ENCODE peak calls at places on chromosomes 7 and 10, in eight cellular contexts. U, X, A, N, L, T, M and J are unnamed samples.
A peak's percentile ranks its signal among the peaks of the same experiment; 100 is the strongest.

GRCh38 chr7:21412953-21413352 is 14.9 kb upstream of the SP4 start:
- DNase-seq in U (no peak), X (no peak), M (no peak), N (no peak), L (no peak), T (no peak), A (no peak), J (no peak)

GRCh38 chr10:5284311-5285057 is 80.3 kb upstream of the UCN3 start:
- DNase-seq in A (peak; percentile 77), X (no peak), M (no peak), N (no peak), L (no peak), U (peak; percentile 23), T (peak; percentile 41), J (no peak)

GRCh38 chr10:44205072-44205471 is 179.8 kb downstream of the CXCL12 start:
- DNase-seq in L (no peak), U (no peak), M (no peak), A (no peak), X (no peak), T (no peak), N (no peak), J (no peak)

GRCh38 chr7:2759736-2760097 is 71.7 kb downstream of the AMZ1 start:
- DNase-seq in M (peak; percentile 41), T (no peak), N (no peak), X (no peak), L (no peak), A (no peak), U (no peak), J (no peak)

GRCh38 chr7:139739863-139740597 is 37.8 kb downstream of the HIPK2 start:
- DNase-seq in X (no peak), A (no peak), N (no peak), T (no peak), U (no peak), M (no peak), L (peak; percentile 78), J (no peak)

GRCh38 chr10:16799621-16800020 is 17.6 kb downstream of the RSU1 start:
- DNase-seq in U (no peak), N (no peak), X (no peak), A (no peak), M (peak; percentile 25), L (no peak), T (no peak), J (no peak)

GRCh38 chr7:26191233-26191973 is 9.1 kb downstream of the HNRNPA2B1 start:
- DNase-seq in U (no peak), X (no peak), L (no peak), N (no peak), A (no peak), M (no peak), T (no peak), J (no peak)

GRCh38 chr7:30459591-30460245 is 18.9 kb downstream of the NOD1 start:
- DNase-seq in U (no peak), X (no peak), L (peak; percentile 45), M (peak; percentile 71), N (no peak), T (peak; percentile 79), A (peak; percentile 61), J (no peak)

GRCh38 chr10:34585422-34586115 is 229.5 kb downstream of the PARD3 start:
- DNase-seq in U (no peak), A (no peak), M (no peak), L (no peak), X (no peak), T (no peak), N (no peak), J (no peak)

GRCh38 chr10:102299873-102300272 is 54.5 kb downstream of the GBF1 start:
- DNase-seq in M (no peak), N (no peak), T (no peak), L (no peak), A (no peak), U (peak; percentile 66), X (no peak), J (no peak)

GRCh38 chr10:58775960-58776574 is 263.4 kb downstream of the BICC1 start:
- DNase-seq in N (no peak), A (no peak), U (peak; percentile 71), M (no peak), L (no peak), X (no peak), T (no peak), J (no peak)

GRCh38 chr10:130579913-130580312 is 443.7 kb downstream of the GLRX3 start:
- DNase-seq in T (no peak), L (no peak), U (no peak), A (no peak), X (no peak), N (no peak), M (no peak), J (no peak)

GRCh38 chr10:82660205-82660604 is 785.2 kb downstream of the NRG3 start:
- DNase-seq in L (no peak), A (no peak), M (no peak), N (no peak), X (no peak), U (no peak), T (peak; percentile 42), J (no peak)

GRCh38 chr10:69956833-69957230 is 95.8 kb upstream of the MACROH2A2 start:
- DNase-seq in X (no peak), M (no peak), A (no peak), L (no peak), N (no peak), T (no peak), U (no peak), J (no peak)

GRCh38 chr7:130891254-130892094 is 157.5 kb upstream of the KLF14 start:
- DNase-seq in L (peak; percentile 31), N (no peak), X (no peak), T (peak; percentile 91), A (no peak), M (peak; percentile 63), U (peak; percentile 92), J (peak; percentile 58)

GRCh38 chr10:104281694-104282093 is 12.7 kb downstream of the GSTO2 start:
- DNase-seq in X (no peak), L (no peak), N (no peak), A (no peak), T (no peak), U (no peak), M (no peak), J (no peak)

GRCh38 chr10:121232494-121232893 is 365.8 kb downstream of the FGFR2 start:
- DNase-seq in N (no peak), M (no peak), T (no peak), U (no peak), L (no peak), X (no peak), A (no peak), J (no peak)

GRCh38 chr10:24453404-24453830 is 244.5 kb downstream of the KIAA1217 start:
- DNase-seq in M (no peak), X (no peak), L (no peak), U (no peak), A (no peak), T (no peak), N (no peak), J (no peak)

GRCh38 chr10:6595499-6595898 is 15.4 kb upstream of the PRKCQ start:
- DNase-seq in A (no peak), L (no peak), T (no peak), M (no peak), X (no peak), U (no peak), N (no peak), J (no peak)
- TF ChIP-seq CTCF in A (no peak), L (no peak), T (no peak), M (no peak), X (no peak), U (no peak), N (no peak), J (no peak)

GRCh38 chr10:124529661-124530214 is 68.1 kb downstream of the LHPP start:
- DNase-seq in M (no peak), L (no peak), T (no peak), X (no peak), A (no peak), N (no peak), U (no peak), J (no peak)
- H3K4me1 ChIP-seq in M (peaks cover 8% of the 10 kb centered on the region), L (peaks cover 6% of the 10 kb centered on the region), T (no peaks in the 10 kb centered on the region), X (no peaks in the 10 kb centered on the region), A (peaks cover 5% of the 10 kb centered on the region), N (peaks cover 11% of the 10 kb centered on the region), U (peaks cover 20% of the 10 kb centered on the region), J (peaks cover 7% of the 10 kb centered on the region)

DNA sequence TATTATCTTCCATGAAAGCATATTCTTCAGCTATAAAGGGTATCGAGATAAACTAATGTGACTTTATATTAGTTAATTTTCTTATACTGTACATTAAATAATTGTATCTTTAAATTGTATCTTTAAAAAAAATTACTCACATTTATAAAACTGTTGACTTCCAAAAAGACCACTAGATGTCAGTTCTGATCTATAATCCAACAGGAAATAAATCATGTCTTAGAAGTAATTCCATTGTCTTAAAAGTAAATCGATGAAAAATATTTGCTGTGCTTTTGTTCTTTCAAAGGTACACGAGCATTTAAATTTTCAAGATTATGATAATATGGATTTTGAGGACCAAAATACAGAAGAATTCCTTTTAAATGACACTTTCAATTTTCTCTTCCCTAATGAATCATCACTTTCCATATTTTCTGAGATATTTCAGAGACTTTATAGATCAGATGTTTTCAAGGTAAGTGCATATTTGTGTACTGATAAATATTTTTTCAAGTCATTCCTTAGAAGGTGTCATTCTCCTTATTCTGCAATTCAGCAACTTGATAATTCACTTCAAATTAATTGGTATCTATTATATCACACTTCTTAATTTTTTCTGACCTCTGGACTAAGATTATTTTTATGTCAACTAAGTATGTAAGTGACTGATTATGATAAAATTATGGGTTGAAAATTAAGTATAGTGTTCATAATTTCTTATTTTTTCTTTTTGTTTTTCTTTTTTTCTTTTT is 138.5 kb downstream of the CPED1 start:
- DNase-seq in L (no peak), N (no peak), M (no peak), X (no peak), A (no peak), T (peak; percentile 38), U (no peak), J (no peak)
- TF ChIP-seq CTCF in L (peak; percentile 49), N (peak; percentile 32), M (no peak), X (no peak), A (peak; percentile 41), T (no peak), U (peak; percentile 37), J (no peak)

GRCh38 chr7:135390829-135391228 is 119.1 kb downstream of the CNOT4 start:
- DNase-seq in A (no peak), L (peak; percentile 21), T (no peak), U (no peak), X (no peak), N (no peak), M (no peak), J (no peak)

GRCh38 chr7:135388616-135389015 is 121.3 kb downstream of the CNOT4 start:
- DNase-seq in M (no peak), A (no peak), U (no peak), N (no peak), L (no peak), X (no peak), T (no peak), J (no peak)

GRCh38 chr7:135391514-135391913 is 118.4 kb downstream of the CNOT4 start:
- DNase-seq in U (no peak), X (no peak), M (no peak), L (no peak), A (no peak), N (no peak), T (no peak), J (no peak)

GRCh38 chr7:135392701-135393100 is 117.2 kb downstream of the CNOT4 start:
- DNase-seq in T (no peak), L (no peak), X (no peak), A (no peak), M (no peak), U (no peak), N (no peak), J (no peak)

DNA sequence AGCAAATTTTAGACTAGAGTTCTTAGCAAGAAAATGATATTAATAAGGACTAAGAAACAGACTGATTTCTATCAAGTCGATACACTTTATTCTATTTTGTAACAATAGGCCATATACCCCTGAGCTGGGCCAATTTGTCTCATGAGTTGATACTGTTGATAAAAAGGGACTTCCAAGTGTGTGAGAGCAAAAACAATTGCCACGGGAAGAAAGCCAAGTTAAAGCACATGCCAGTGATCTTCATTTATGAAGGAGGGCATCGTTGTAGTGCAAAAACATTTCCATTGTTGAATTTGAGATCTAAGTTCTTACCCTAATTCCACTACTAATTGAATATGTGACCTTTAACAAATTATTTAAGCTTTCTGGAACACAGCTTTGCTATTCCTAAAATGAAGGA is 119.9 kb downstream of the CNOT4 start:
- DNase-seq in N (no peak), M (no peak), L (no peak), U (no peak), A (no peak), X (no peak), T (peak; percentile 82), J (no peak)
- H3K4me1 ChIP-seq in N (no peaks in the 10 kb centered on the region), M (peaks cover 14% of the 10 kb centered on the region), L (peaks cover 14% of the 10 kb centered on the region), U (peaks cover 7% of the 10 kb centered on the region), A (no peaks in the 10 kb centered on the region), X (no peaks in the 10 kb centered on the region), T (no peaks in the 10 kb centered on the region), J (no peaks in the 10 kb centered on the region)